ENCODE peak calls at places on chromosomes 11 and 22, in six cellular contexts. D, N, M, B, Z and W are unnamed samples.

GRCh38 chr11:71580057-71581003 is 2.3 kb downstream of the KRTAP5-11 start:
- DNase-seq in D (peak), B (peak), N (no peak), Z (peak), M (peak), W (peak)

GRCh38 chr11:4891996-4892640 is 10.4 kb downstream of the OR51T1 start:
- DNase-seq in B (no peak), D (peak), M (no peak), N (no peak), Z (no peak), W (peak)

GRCh38 chr11:38593649-38594048 is 1995.6 kb upstream of the RAG2 start:
- DNase-seq in N (no peak), B (no peak), D (no peak), M (no peak), Z (no peak), W (no peak)

GRCh38 chr11:59574467-59574866 is 41.1 kb downstream of the OSBP start:
- DNase-seq in B (peak), Z (no peak), M (no peak), N (no peak), D (no peak), W (no peak)

GRCh38 chr11:68371176-68372041 is 59.0 kb downstream of the LRP5 start:
- DNase-seq in B (no peak), N (no peak), D (no peak), Z (no peak), M (no peak), W (no peak)

GRCh38 chr22:37546436-37547248 is 13.6 kb upstream of the CDC42EP1 start:
- DNase-seq in B (peak), D (no peak), N (no peak), M (peak), Z (peak), W (no peak)

GRCh38 chr11:129814244-129814992 is 1.2 kb upstream of the TMEM45B start:
- DNase-seq in Z (no peak), D (no peak), B (no peak), M (no peak), N (no peak), W (peak)

GRCh38 chr11:65417702-65418430 is 4.7 kb upstream of the NEAT1 start:
- DNase-seq in Z (no peak), N (peak), B (peak), M (no peak), D (no peak), W (peak)

GRCh38 chr11:56521955-56522354 is 21.1 kb downstream of the OR5M11 start:
- DNase-seq in Z (peak), N (peak), B (no peak), M (peak), D (peak), W (no peak)

GRCh38 chr11:91608662-91609061 is 616.0 kb upstream of the FAT3 start:
- DNase-seq in M (no peak), N (no peak), D (no peak), B (peak), Z (no peak), W (no peak)

GRCh38 chr22:43554259-43554636 is 142.4 kb downstream of the MPPED1 start:
- DNase-seq in Z (no peak), M (no peak), B (no peak), N (no peak), D (no peak), W (no peak)

DNA sequence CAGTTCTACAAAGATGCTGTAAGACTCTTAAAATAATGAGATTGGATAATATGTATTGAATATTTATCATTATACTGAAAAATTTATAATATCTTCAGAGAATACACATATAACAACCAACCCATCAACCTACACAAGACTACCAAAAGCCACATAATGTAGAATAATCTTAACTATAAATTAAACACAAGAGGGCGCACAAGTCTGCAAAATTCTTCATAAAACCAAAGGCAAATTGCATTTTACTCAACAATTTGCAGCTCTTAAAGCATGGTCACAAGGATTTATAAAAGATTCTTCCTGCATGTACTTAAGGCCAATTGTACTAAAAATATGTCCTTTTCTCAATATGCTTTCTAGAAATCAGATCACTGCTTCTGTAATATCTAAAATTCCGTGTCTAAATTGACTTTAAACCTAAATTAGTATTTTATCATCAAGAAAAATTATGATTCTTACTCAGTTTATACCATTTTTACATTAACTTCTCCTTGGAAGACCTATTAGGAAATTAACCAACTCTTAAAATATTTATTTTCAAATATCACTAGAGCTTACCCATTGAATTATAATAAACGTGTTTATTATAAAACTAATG is 79.0 kb downstream of the TTC28 start:
- DNase-seq in M (peak), Z (no peak), D (peak), B (peak), N (no peak), W (peak)
- TF ChIP-seq JUN in M (no peak), Z (no peak), D (no peak), B (no peak), N (no peak), W (no peak)

GRCh38 chr11:128549256-128549944 is 38.0 kb downstream of the ETS1 start:
- DNase-seq in N (peak), M (no peak), D (no peak), B (peak), Z (peak), W (no peak)
- TF ChIP-seq JUN in N (no peak), M (no peak), D (no peak), B (no peak), Z (no peak), W (no peak)

GRCh38 chr11:120569903-120570302 is 58.4 kb downstream of the GRIK4 start:
- DNase-seq in D (no peak), B (no peak), Z (no peak), N (no peak), M (peak), W (no peak)
- TF ChIP-seq JUN in D (no peak), B (no peak), Z (no peak), N (no peak), M (no peak), W (no peak)

GRCh38 chr11:36056160-36056751 is 112.4 kb downstream of the LDLRAD3 start:
- DNase-seq in Z (peak), M (no peak), B (peak), D (peak), N (peak), W (peak)
- TF ChIP-seq JUN in Z (no peak), M (no peak), B (no peak), D (no peak), N (no peak), W (no peak)

GRCh38 chr11:63862923-63863322 is 24.0 kb downstream of the MARK2 start:
- DNase-seq in Z (no peak), M (peak), N (no peak), D (no peak), B (peak), W (no peak)
- TF ChIP-seq JUN in Z (no peak), M (no peak), N (no peak), D (no peak), B (no peak), W (no peak)

DNA sequence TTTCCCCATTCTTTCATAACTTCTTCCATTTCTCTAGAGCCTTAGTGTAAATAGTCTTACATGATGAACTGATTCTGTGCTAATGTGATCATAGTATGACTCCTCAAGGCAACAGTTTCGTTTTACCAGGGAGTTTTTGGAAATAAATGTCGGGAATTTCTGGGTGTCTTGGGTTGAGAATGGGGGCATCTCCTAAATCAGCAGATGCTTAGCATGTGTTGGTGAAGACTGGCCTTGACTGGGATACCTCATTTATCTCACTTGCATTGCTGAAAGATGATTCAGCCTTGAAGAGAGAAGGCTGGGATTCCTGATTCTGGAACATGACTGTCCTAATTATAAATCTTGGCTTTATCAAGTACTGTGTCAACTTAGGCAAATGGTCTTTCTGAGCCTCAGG is 115.7 kb upstream of the C11orf87 start:
- DNase-seq in Z (no peak), N (no peak), D (no peak), B (no peak), M (no peak), W (no peak)
- TF ChIP-seq JUN in Z (no peak), N (no peak), D (no peak), B (no peak), M (no peak), W (no peak)

GRCh38 chr11:102115557-102115956 is 5.3 kb downstream of the YAP1 start:
- DNase-seq in M (peak), Z (no peak), D (peak), B (no peak), N (peak), W (no peak)
- TF ChIP-seq JUN in M (no peak), Z (no peak), D (no peak), B (no peak), N (no peak), W (no peak)

GRCh38 chr11:61785837-61786402 is 6.5 kb downstream of the TMEM258 start:
- DNase-seq in B (no peak), D (no peak), M (no peak), N (no peak), Z (no peak), W (no peak)
- TF ChIP-seq JUN in B (no peak), D (no peak), M (no peak), N (no peak), Z (no peak), W (no peak)

GRCh38 chr11:57656936-57657289 is 649 bp upstream of the CLP1 start:
- DNase-seq in Z (no peak), D (no peak), B (no peak), M (no peak), N (no peak), W (no peak)
- TF ChIP-seq JUN in Z (no peak), D (no peak), B (no peak), M (no peak), N (no peak), W (no peak)